ENCODE peak calls at places on chromosomes 6 and 20, in five cellular contexts. One of them, this sample, is unnamed.

GRCh38 chr6:2919401-2919800 is 16.3 kb upstream of the SERPINB9 start:
- DNase-seq in NT2/D1: no peak
- DNase-seq in H1: no peak
- DNase-seq in HepG2: no peak
- DNase-seq in GM12878: no peak
- DNase-seq in this sample: no peak

GRCh38 chr20:37651932-37652331 is 41.9 kb upstream of the CTNNBL1 start:
- DNase-seq in NT2/D1: no peak
- DNase-seq in H1: peak
- DNase-seq in HepG2: peak
- DNase-seq in GM12878: no peak
- DNase-seq in this sample: peak

GRCh38 chr6:35737413-35738211 is 780 bp downstream of the ARMC12 start:
- DNase-seq in NT2/D1: no peak
- DNase-seq in H1: no peak
- DNase-seq in HepG2: peak
- DNase-seq in GM12878: no peak
- DNase-seq in this sample: peak

GRCh38 chr20:6882911-6883310 is 115.4 kb downstream of the BMP2 start:
- DNase-seq in NT2/D1: no peak
- DNase-seq in H1: no peak
- DNase-seq in HepG2: no peak
- DNase-seq in GM12878: no peak
- DNase-seq in this sample: no peak

GRCh38 chr6:22029169-22029568 is 267.7 kb downstream of the PRL start:
- DNase-seq in NT2/D1: no peak
- DNase-seq in H1: no peak
- DNase-seq in HepG2: no peak
- DNase-seq in GM12878: no peak
- DNase-seq in this sample: no peak

GRCh38 chr6:167666571-167667203 is 160.0 kb upstream of the AFDN start:
- DNase-seq in NT2/D1: no peak
- DNase-seq in H1: no peak
- DNase-seq in HepG2: no peak
- DNase-seq in GM12878: no peak
- DNase-seq in this sample: no peak

GRCh38 chr20:19022791-19023448 is 189.5 kb upstream of the SLC24A3 start:
- DNase-seq in NT2/D1: no peak
- DNase-seq in H1: no peak
- DNase-seq in HepG2: no peak
- DNase-seq in GM12878: no peak
- DNase-seq in this sample: no peak

GRCh38 chr20:49045440-49046086 is 549 bp upstream of the CSE1L start:
- DNase-seq in NT2/D1: no peak
- DNase-seq in H1: no peak
- DNase-seq in HepG2: peak
- DNase-seq in GM12878: no peak
- DNase-seq in this sample: no peak

GRCh38 chr20:45303586-45304463 is 2.8 kb upstream of the RBPJL start:
- DNase-seq in NT2/D1: no peak
- DNase-seq in H1: no peak
- DNase-seq in HepG2: no peak
- DNase-seq in GM12878: no peak
- DNase-seq in this sample: no peak

GRCh38 chr6:136551103-136551502 is 881 bp upstream of the MAP7 start:
- DNase-seq in NT2/D1: no peak
- DNase-seq in H1: no peak
- DNase-seq in HepG2: no peak
- DNase-seq in GM12878: no peak
- DNase-seq in this sample: no peak

GRCh38 chr20:39645130-39645529 is 683.0 kb downstream of the DHX35 start:
- DNase-seq in NT2/D1: no peak
- DNase-seq in H1: no peak
- DNase-seq in HepG2: no peak
- DNase-seq in GM12878: no peak
- DNase-seq in this sample: no peak

GRCh38 chr20:48879609-48880008 is 41.9 kb upstream of the ARFGEF2 start:
- DNase-seq in NT2/D1: no peak
- DNase-seq in H1: no peak
- DNase-seq in HepG2: no peak
- DNase-seq in GM12878: no peak
- DNase-seq in this sample: no peak

DNA sequence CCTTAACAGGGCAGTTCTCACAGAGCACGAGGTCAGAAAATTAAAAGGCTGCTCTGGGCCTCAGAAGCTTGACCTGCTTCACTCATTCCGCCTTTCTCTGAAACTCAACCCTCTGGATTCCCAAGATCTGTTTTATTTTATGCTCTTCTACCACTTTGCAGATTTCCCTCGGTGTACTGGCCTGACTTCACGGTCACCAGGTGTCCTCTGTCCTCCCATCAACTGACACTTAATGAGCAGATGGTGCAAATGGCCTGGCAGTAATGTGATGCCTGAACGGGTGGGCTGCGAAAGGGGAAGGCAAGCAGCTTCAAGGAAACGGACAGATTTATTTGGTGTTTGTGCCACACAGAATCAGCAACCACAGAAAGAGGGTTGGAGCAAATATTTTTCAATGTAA is 169.7 kb upstream of the TFAP2D start:
- DNase-seq in NT2/D1: no peak
- DNase-seq in H1: no peak
- DNase-seq in HepG2: no peak
- DNase-seq in GM12878: no peak
- DNase-seq in this sample: no peak
- TF ChIP-seq SUZ12 in NT2/D1: no peak
- TF ChIP-seq SUZ12 in H1: no peak
- TF ChIP-seq SUZ12 in HepG2: no peak
- TF ChIP-seq SUZ12 in GM12878: no peak
- TF ChIP-seq SUZ12 in this sample: no peak

DNA sequence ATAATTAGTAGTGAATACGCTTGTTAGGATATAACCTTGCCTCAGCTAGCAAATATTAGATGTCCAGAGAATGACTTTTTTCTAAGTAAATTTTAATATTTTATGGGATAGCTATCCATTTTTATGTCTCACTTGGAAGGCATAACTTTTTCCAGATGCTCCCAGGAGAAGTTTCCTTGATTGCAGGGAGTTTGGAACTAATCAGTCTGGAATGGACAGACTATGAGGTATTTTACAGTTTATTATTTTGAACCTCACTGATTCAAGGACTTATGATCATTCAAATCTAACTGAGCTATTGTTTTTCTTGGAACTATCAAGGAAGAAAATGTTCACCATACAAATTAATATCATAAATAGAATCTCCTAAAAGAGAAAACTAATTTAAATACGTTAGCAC is 20.5 kb upstream of the LCA5 start:
- DNase-seq in NT2/D1: no peak
- DNase-seq in H1: no peak
- DNase-seq in HepG2: no peak
- DNase-seq in GM12878: no peak
- DNase-seq in this sample: no peak
- TF ChIP-seq SUZ12 in NT2/D1: no peak
- TF ChIP-seq SUZ12 in H1: no peak
- TF ChIP-seq SUZ12 in HepG2: no peak
- TF ChIP-seq SUZ12 in GM12878: no peak
- TF ChIP-seq SUZ12 in this sample: no peak

GRCh38 chr20:23367770-23368169 is 5.8 kb downstream of the GZF1 start:
- DNase-seq in NT2/D1: no peak
- DNase-seq in H1: no peak
- DNase-seq in HepG2: no peak
- DNase-seq in GM12878: no peak
- DNase-seq in this sample: no peak

GRCh38 chr20:23369424-23369823 is 7.4 kb downstream of the GZF1 start:
- DNase-seq in NT2/D1: no peak
- DNase-seq in H1: no peak
- DNase-seq in HepG2: no peak
- DNase-seq in GM12878: no peak
- DNase-seq in this sample: no peak

GRCh38 chr20:23365390-23366165 is 3.6 kb downstream of the GZF1 start:
- DNase-seq in NT2/D1: no peak
- DNase-seq in H1: no peak
- DNase-seq in HepG2: no peak
- DNase-seq in GM12878: no peak
- DNase-seq in this sample: no peak

GRCh38 chr20:23368316-23369110 is 6.5 kb downstream of the GZF1 start:
- DNase-seq in NT2/D1: no peak
- DNase-seq in H1: no peak
- DNase-seq in HepG2: no peak
- DNase-seq in GM12878: no peak
- DNase-seq in this sample: no peak

DNA sequence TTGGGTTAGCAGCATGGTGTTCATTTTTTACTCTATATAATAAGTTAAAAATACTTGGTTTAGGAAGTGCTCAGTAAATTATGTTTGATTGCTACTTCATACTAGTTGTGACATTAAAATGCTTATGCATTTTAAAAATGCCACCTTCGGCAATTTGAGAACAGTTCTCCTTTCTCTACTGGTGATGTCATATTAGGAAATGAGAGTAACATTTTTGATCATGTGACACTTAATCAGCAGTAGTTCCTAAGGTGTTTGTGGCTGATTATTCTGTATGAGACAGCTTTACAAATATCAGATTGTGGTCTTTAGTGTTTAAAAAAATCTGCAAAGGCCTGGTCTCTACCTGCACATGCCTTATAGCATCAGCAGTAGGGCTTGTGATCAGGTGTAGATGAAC is 4.4 kb downstream of the GZF1 start:
- DNase-seq in NT2/D1: no peak
- DNase-seq in H1: no peak
- DNase-seq in HepG2: no peak
- DNase-seq in GM12878: no peak
- DNase-seq in this sample: no peak
- TF ChIP-seq SUZ12 in NT2/D1: no peak
- TF ChIP-seq SUZ12 in H1: no peak
- TF ChIP-seq SUZ12 in HepG2: no peak
- TF ChIP-seq SUZ12 in GM12878: no peak
- TF ChIP-seq SUZ12 in this sample: no peak

DNA sequence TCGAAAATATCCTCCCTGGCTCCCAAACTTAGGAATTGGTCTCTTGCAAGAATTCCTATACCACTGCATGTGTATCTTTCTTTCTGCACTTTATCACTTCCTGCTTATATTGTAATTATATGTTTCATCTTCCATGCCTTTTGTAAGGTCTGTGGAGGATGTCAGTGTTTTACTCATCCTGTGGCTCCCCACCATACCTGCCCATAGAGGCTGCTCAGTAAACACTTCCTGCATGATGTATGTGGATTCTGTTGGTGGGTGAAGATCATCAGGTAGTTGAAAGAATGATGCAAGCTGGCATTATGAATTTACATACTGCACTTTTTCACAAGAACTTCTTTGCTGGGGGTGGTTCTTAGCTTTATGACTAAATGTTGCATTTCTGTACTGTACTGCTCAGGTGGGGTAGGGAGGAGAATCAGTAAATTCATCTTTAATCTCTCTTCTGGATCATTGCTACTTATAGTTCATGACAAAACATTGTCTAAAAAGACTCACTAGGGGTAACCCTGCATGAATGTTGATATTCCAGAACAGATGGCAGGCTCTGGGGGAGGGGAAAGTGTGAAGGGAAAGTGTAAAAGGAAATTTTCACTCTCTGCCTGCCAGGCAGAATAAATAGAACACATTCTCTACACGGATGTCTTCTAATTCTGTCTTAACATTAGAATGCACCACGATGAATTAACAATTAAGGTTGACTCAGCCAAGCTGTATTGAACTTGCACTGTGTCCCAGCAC is 35.9 kb upstream of the KLHL31 start:
- DNase-seq in NT2/D1: no peak
- DNase-seq in H1: no peak
- DNase-seq in HepG2: no peak
- DNase-seq in GM12878: no peak
- DNase-seq in this sample: no peak
- TF ChIP-seq SUZ12 in NT2/D1: no peak
- TF ChIP-seq SUZ12 in H1: no peak
- TF ChIP-seq SUZ12 in HepG2: no peak
- TF ChIP-seq SUZ12 in GM12878: no peak
- TF ChIP-seq SUZ12 in this sample: no peak

GRCh38 chr6:25314776-25315175 is 35.6 kb downstream of the CARMIL1 start:
- DNase-seq in NT2/D1: no peak
- DNase-seq in H1: no peak
- DNase-seq in HepG2: no peak
- DNase-seq in GM12878: no peak
- DNase-seq in this sample: no peak

GRCh38 chr6:25309886-25310285 is 30.7 kb downstream of the CARMIL1 start:
- DNase-seq in NT2/D1: no peak
- DNase-seq in H1: no peak
- DNase-seq in HepG2: no peak
- DNase-seq in GM12878: no peak
- DNase-seq in this sample: no peak

GRCh38 chr6:25312034-25312620 is 33.0 kb downstream of the CARMIL1 start:
- DNase-seq in NT2/D1: no peak
- DNase-seq in H1: no peak
- DNase-seq in HepG2: no peak
- DNase-seq in GM12878: no peak
- DNase-seq in this sample: no peak

GRCh38 chr6:25312703-25313102 is 33.5 kb downstream of the CARMIL1 start:
- DNase-seq in NT2/D1: no peak
- DNase-seq in H1: no peak
- DNase-seq in HepG2: no peak
- DNase-seq in GM12878: no peak
- DNase-seq in this sample: no peak

GRCh38 chr6:25311251-25311910 is 32.2 kb downstream of the CARMIL1 start:
- DNase-seq in NT2/D1: no peak
- DNase-seq in H1: no peak
- DNase-seq in HepG2: no peak
- DNase-seq in GM12878: no peak
- DNase-seq in this sample: no peak
- TF ChIP-seq SUZ12 in NT2/D1: no peak
- TF ChIP-seq SUZ12 in H1: no peak
- TF ChIP-seq SUZ12 in HepG2: no peak
- TF ChIP-seq SUZ12 in GM12878: no peak
- TF ChIP-seq SUZ12 in this sample: no peak

GRCh38 chr6:133495205-133495903 is 254.2 kb downstream of the EYA4 start:
- DNase-seq in NT2/D1: no peak
- DNase-seq in H1: no peak
- DNase-seq in HepG2: no peak
- DNase-seq in GM12878: no peak
- DNase-seq in this sample: no peak

GRCh38 chr6:133501675-133502275 is 260.6 kb downstream of the EYA4 start:
- DNase-seq in NT2/D1: no peak
- DNase-seq in H1: no peak
- DNase-seq in HepG2: no peak
- DNase-seq in GM12878: no peak
- DNase-seq in this sample: no peak

GRCh38 chr6:133503330-133503729 is 262.2 kb downstream of the EYA4 start:
- DNase-seq in NT2/D1: no peak
- DNase-seq in H1: no peak
- DNase-seq in HepG2: no peak
- DNase-seq in GM12878: no peak
- DNase-seq in this sample: no peak

GRCh38 chr6:133502451-133503259 is 261.5 kb downstream of the EYA4 start:
- DNase-seq in NT2/D1: no peak
- DNase-seq in H1: no peak
- DNase-seq in HepG2: no peak
- DNase-seq in GM12878: no peak
- DNase-seq in this sample: no peak

DNA sequence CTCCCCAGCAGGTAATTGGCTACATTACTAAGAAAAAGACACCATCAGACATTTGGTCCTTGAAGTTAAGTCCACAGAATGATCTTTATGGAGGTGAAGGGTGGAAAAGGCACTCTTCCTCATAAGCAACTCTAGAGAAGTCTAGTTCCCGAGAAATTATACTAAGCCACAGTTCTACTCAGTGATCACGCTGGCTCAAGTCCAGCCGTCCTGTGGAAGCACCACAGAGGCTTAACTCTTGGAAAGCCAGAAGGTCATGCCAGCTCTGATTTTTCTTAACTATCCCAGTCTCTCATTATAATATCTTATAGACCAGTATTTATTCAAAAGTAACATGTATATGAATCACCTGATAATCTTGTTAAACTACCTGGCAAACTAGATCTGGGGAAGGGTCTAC is 258.5 kb downstream of the EYA4 start:
- DNase-seq in NT2/D1: no peak
- DNase-seq in H1: no peak
- DNase-seq in HepG2: no peak
- DNase-seq in GM12878: no peak
- DNase-seq in this sample: no peak
- TF ChIP-seq SUZ12 in NT2/D1: no peak
- TF ChIP-seq SUZ12 in H1: no peak
- TF ChIP-seq SUZ12 in HepG2: no peak
- TF ChIP-seq SUZ12 in GM12878: no peak
- TF ChIP-seq SUZ12 in this sample: no peak